ENCODE peak calls at places on chromosomes 12 and 14, in five cellular contexts. Q is endothelial cell of umbilical vein, P is pancreas, O is hepatocyte, R is dorsolateral prefrontal cortex. S is an unnamed sample.

GRCh38 chr12:15423629-15424028 is 101.3 kb downstream of the PTPRO start:
- DNase-seq in Q (no peak), P (no peak), O (no peak), R (no peak), S (no peak)

GRCh38 chr12:124109760-124110159 is 136.7 kb downstream of the ZNF664 start:
- DNase-seq in Q (peak; percentile 85), P (no peak), O (no peak), R (no peak), S (no peak)

GRCh38 chr12:13962699-13963098 is 18.7 kb downstream of the GRIN2B start:
- DNase-seq in Q (no peak), P (no peak), O (no peak), R (no peak), S (no peak)

GRCh38 chr12:72368298-72368697 is 96.1 kb downstream of the TRHDE start:
- DNase-seq in Q (no peak), P (no peak), O (no peak), R (no peak), S (no peak)

GRCh38 chr12:94163850-94164249 is 15.5 kb downstream of the PLXNC1 start:
- DNase-seq in Q (no peak), P (no peak), O (no peak), R (no peak), S (no peak)

GRCh38 chr12:122643207-122643805 is 59.9 kb downstream of the HCAR2 start:
- DNase-seq in Q (no peak), P (no peak), O (no peak), R (no peak), S (no peak)

GRCh38 chr12:62259311-62259992 is 752 bp upstream of the USP15 start:
- DNase-seq in Q (no peak), P (no peak), O (peak; percentile 12), R (no peak), S (no peak)

GRCh38 chr12:110109037-110109836 is 14.9 kb upstream of the IFT81 start:
- DNase-seq in Q (peak; percentile 81), P (no peak), O (peak; percentile 74), R (no peak), S (peak; percentile 73)

GRCh38 chr12:27709932-27710591 is 570 bp upstream of the MRPS35 start:
- DNase-seq in Q (peak; percentile 75), P (peak; percentile 60), O (no peak), R (peak; percentile 15), S (no peak)

GRCh38 chr14:65961004-65961403 is 525.2 kb upstream of the CCDC196 start:
- DNase-seq in Q (peak; percentile 39), P (peak; percentile 81), O (peak; percentile 58), R (no peak), S (peak; percentile 60)

GRCh38 chr14:102316048-102316745 is 3.3 kb upstream of the ZNF839 start:
- DNase-seq in Q (no peak), P (no peak), O (peak; percentile 67), R (no peak), S (no peak)

GRCh38 chr14:79543966-79544365 is 667.3 kb downstream of the DIO2 start:
- DNase-seq in Q (peak; percentile 10), P (no peak), O (peak; percentile 50), R (no peak), S (no peak)

GRCh38 chr12:131105736-131106356 is 152.1 kb downstream of the ADGRD1 start:
- DNase-seq in Q (no peak), P (peak; percentile 28), O (no peak), R (peak; percentile 74), S (no peak)

GRCh38 chr12:127355061-127355820 is 911.7 kb upstream of the TMEM132C start:
- DNase-seq in Q (no peak), P (no peak), O (peak; percentile 21), R (no peak), S (no peak)

GRCh38 chr12:80213871-80214270 is 114.5 kb downstream of the OTOGL start:
- DNase-seq in Q (no peak), P (no peak), O (no peak), R (no peak), S (no peak)

GRCh38 chr12:121391619-121392324 is 8.1 kb upstream of the RNF34 start:
- DNase-seq in Q (no peak), P (no peak), O (peak; percentile 25), R (no peak), S (peak; percentile 53)

GRCh38 chr14:70871863-70872677 is 35.2 kb upstream of the PCNX1 start:
- DNase-seq in Q (no peak), P (no peak), O (no peak), R (no peak), S (no peak)

GRCh38 chr14:96272777-96273471 is 16.9 kb downstream of the BDKRB1 start:
- DNase-seq in Q (no peak), P (no peak), O (no peak), R (no peak), S (no peak)
- TF ChIP-seq CTCF in Q (no peak), P (no peak), O (no peak), R (no peak), S (no peak)

DNA sequence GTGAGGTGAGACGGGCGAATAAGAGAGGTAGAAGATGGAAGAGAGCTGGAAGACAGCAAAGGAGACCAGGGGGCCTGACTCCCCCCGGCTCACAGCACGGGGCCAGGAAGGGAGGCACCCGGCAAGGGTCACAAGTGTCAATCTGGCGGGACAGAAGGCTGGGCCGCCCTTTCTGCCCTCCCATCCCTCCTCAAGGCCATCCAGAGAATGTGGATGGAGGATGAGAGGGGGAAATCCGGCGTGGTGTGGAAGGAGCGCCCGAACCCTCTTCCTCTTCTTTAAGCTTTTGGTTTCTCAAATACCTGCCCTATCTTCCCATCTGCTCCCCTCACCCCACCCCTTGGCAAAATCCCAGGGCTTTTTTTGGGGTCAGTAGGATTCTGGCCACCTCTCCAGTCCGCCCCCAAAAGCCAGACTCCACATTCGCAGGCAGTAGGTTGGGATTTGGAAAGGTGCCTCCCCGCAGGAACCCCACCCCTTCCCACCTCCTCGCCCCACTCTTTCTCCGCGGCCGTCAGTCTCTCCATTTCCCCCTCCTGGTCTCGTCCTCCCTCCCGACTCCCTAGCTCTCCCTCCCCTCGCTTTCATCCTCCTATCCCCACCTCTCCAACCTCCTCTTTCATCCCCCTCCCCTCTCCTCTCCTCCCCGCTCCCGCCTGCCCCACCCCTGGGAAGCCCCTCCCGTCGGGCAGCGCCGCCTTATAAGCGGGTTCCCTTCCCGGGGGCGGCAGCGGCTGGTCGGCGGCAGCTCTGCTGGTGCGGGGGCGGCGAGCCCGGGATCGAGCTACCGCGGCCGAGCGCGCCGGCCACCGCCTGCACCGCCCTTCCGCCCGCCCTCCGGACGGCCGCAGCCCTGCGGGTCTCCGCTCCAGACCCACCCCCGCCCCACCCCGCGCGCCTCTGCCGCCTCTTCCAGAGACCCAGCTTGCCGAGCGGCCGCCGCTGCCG is at the start of gene PTMS:
- DNase-seq in Q (peak; percentile 81), P (peak; percentile 89), O (peak; percentile 91), R (peak; percentile 61), S (peak; percentile 84)
- H3K27me3 ChIP-seq in Q (no peaks in the 10 kb centered on the region), P (no peaks in the 10 kb centered on the region), O (no peaks in the 10 kb centered on the region), R (no peaks in the 10 kb centered on the region), S (no peaks in the 10 kb centered on the region)

DNA sequence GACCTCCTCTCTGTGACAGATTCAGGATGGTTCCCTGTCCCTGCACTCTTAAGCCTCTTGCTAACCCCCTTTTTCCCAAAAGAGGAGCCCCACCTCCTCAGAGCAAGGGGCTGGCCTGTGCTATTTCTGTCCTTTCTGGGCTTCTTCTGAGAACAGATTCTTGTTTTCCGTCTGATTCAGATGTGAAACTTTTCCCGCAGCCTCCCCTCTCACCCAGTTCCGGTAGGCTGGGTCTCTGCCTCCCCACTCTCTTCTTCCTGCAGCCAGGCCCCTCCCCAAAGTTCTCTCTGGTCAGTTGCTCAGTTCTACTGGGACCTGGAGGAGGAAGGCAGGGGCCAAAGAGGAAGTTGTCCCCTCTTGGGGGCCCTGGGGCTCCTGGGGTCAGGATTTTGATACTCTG is 11.8 kb downstream of the PDE1B start:
- DNase-seq in Q (no peak), P (no peak), O (no peak), R (no peak), S (peak; percentile 63)
- H3K4me3 ChIP-seq in Q (no peak overlapping the region), P (peak overlapping the region; percentile 37), O (no peak overlapping the region), R (peak overlapping the region; percentile 66), S (peak overlapping the region; percentile 48)

GRCh38 chr14:93970589-93970966 is 5.8 kb downstream of the ASB2 start:
- DNase-seq in Q (no peak), P (peak; percentile 70), O (no peak), R (no peak), S (no peak)
- TF ChIP-seq CTCF in Q (no peak), P (peak; percentile 32), O (peak; percentile 35), R (no peak), S (peak; percentile 31)

GRCh38 chr14:37601849-37602248 is 6.4 kb downstream of the TTC6 start:
- DNase-seq in Q (no peak), P (no peak), O (no peak), R (no peak), S (no peak)
- H3K27me3 ChIP-seq in Q (peaks cover 100% of the 10 kb centered on the region), P (peaks cover 26% of the 10 kb centered on the region), O (peaks cover 67% of the 10 kb centered on the region), R (peaks cover 96% of the 10 kb centered on the region), S (peaks cover 73% of the 10 kb centered on the region)

GRCh38 chr14:22601456-22601855 is 3.4 kb downstream of the ABHD4 start:
- DNase-seq in Q (no peak), P (no peak), O (no peak), R (no peak), S (no peak)

GRCh38 chr14:22599349-22599748 is 1.2 kb downstream of the ABHD4 start:
- DNase-seq in Q (no peak), P (no peak), O (no peak), R (no peak), S (no peak)

GRCh38 chr14:22598099-22598895 is at the start of gene ABHD4:
- DNase-seq in Q (peak; percentile 79), P (peak; percentile 91), O (peak; percentile 91), R (peak; percentile 76), S (peak; percentile 90)

GRCh38 chr14:22598896-22599244 is 770 bp downstream of the ABHD4 start:
- DNase-seq in Q (peak; percentile 74), P (no peak), O (peak; percentile 83), R (no peak), S (no peak)

GRCh38 chr14:22600027-22600426 is 1.9 kb downstream of the ABHD4 start:
- DNase-seq in Q (no peak), P (no peak), O (no peak), R (no peak), S (no peak)
- H3K4me3 ChIP-seq in Q (no peak overlapping the region), P (no peak overlapping the region), O (no peak overlapping the region), R (no peak overlapping the region), S (no peak overlapping the region)

DNA sequence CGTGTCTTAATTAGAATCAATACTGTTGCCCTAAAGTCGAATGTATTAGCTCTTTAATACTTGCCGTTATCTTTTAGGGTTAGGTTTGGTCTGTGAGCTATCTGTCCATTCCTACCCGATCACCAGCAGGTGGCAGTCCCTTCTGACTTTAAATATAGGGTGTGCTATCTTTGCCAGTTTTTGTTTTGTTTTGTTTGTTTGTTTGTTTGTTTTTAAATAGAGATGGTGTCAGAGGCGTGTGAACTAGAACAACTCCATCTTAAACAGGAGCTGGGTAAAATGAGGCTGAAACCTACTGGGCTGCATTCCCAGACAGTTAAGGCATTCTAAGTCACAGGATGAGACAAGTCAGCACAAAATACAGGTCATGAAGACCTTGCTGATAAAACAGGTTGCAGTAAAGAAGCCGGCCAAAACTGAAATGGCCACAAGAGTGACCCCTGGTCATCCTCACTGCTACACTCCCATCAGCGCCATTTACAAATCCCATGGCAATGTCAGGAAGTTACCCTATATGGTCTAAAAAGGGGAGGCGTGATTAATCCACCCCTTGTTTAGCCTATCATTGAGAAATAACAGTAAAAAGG is 1.5 kb downstream of the ATF1 start:
- DNase-seq in Q (peak; percentile 64), P (no peak), O (peak; percentile 53), R (peak; percentile 53), S (no peak)
- TF ChIP-seq CTCF in Q (peak; percentile 46), P (peak; percentile 48), O (peak; percentile 70), R (peak; percentile 70), S (peak; percentile 67)

GRCh38 chr12:2550470-2551090 is 244.2 kb upstream of the FKBP4 start:
- DNase-seq in Q (no peak), P (no peak), O (peak; percentile 64), R (no peak), S (no peak)
- H3K27me3 ChIP-seq in Q (no peaks in the 10 kb centered on the region), P (no peaks in the 10 kb centered on the region), O (no peaks in the 10 kb centered on the region), R (no peaks in the 10 kb centered on the region), S (no peaks in the 10 kb centered on the region)